ENCODE peak calls at places on chromosome 2, in ten cellular contexts. One of them, this sample, is unnamed.

GRCh38 chr2:1974391-1974790 is 230.1 kb upstream of the PXDN start:
- DNase-seq in mammary epithelial cell: no peak
- DNase-seq in tibial nerve: peak
- DNase-seq in stomach: no peak
- DNase-seq in lung: no peak
- DNase-seq in dorsolateral prefrontal cortex: no peak
- DNase-seq in A673: peak
- DNase-seq in A549: peak
- DNase-seq in foreskin keratinocyte: no peak
- DNase-seq in cardiac muscle cell: peak
- DNase-seq in this sample: no peak

GRCh38 chr2:165563468-165564225 is 94.1 kb downstream of the CSRNP3 start:
- DNase-seq in stomach: no peak
- DNase-seq in lung: no peak
- DNase-seq in foreskin keratinocyte: no peak
- DNase-seq in cardiac muscle cell: no peak
- DNase-seq in mammary epithelial cell: no peak
- DNase-seq in tibial nerve: no peak
- DNase-seq in A549: peak
- DNase-seq in A673: peak
- DNase-seq in dorsolateral prefrontal cortex: no peak
- DNase-seq in this sample: no peak

GRCh38 chr2:68278169-68278568 is 25.8 kb upstream of the PPP3R1 start:
- DNase-seq in dorsolateral prefrontal cortex: no peak
- DNase-seq in foreskin keratinocyte: no peak
- DNase-seq in stomach: no peak
- DNase-seq in mammary epithelial cell: no peak
- DNase-seq in A673: no peak
- DNase-seq in lung: no peak
- DNase-seq in tibial nerve: no peak
- DNase-seq in A549: no peak
- DNase-seq in cardiac muscle cell: no peak
- DNase-seq in this sample: no peak

GRCh38 chr2:120793682-120794403 is 58.2 kb downstream of the GLI2 start:
- DNase-seq in lung: no peak
- DNase-seq in mammary epithelial cell: no peak
- DNase-seq in stomach: no peak
- DNase-seq in foreskin keratinocyte: peak
- DNase-seq in A549: no peak
- DNase-seq in A673: no peak
- DNase-seq in dorsolateral prefrontal cortex: no peak
- DNase-seq in cardiac muscle cell: peak
- DNase-seq in tibial nerve: no peak
- DNase-seq in this sample: no peak

GRCh38 chr2:3780477-3781402 is 77.4 kb downstream of the DCDC2C start:
- DNase-seq in lung: peak
- DNase-seq in foreskin keratinocyte: peak
- DNase-seq in cardiac muscle cell: peak
- DNase-seq in A673: peak
- DNase-seq in A549: peak
- DNase-seq in stomach: peak
- DNase-seq in mammary epithelial cell: no peak
- DNase-seq in tibial nerve: peak
- DNase-seq in dorsolateral prefrontal cortex: peak
- DNase-seq in this sample: no peak

GRCh38 chr2:11539317-11540147 is 5.7 kb downstream of the GREB1 start:
- DNase-seq in tibial nerve: peak
- DNase-seq in foreskin keratinocyte: no peak
- DNase-seq in A549: no peak
- DNase-seq in mammary epithelial cell: peak
- DNase-seq in stomach: peak
- DNase-seq in cardiac muscle cell: no peak
- DNase-seq in lung: no peak
- DNase-seq in dorsolateral prefrontal cortex: no peak
- DNase-seq in A673: no peak
- DNase-seq in this sample: no peak

GRCh38 chr2:160279813-160280465 is 79.9 kb upstream of the ITGB6 start:
- DNase-seq in foreskin keratinocyte: peak
- DNase-seq in stomach: no peak
- DNase-seq in tibial nerve: no peak
- DNase-seq in lung: no peak
- DNase-seq in cardiac muscle cell: peak
- DNase-seq in mammary epithelial cell: peak
- DNase-seq in A673: peak
- DNase-seq in dorsolateral prefrontal cortex: no peak
- DNase-seq in A549: no peak
- DNase-seq in this sample: no peak

GRCh38 chr2:73823916-73824523 is 4.7 kb upstream of the STAMBP start:
- DNase-seq in lung: peak
- DNase-seq in A673: peak
- DNase-seq in A549: peak
- DNase-seq in mammary epithelial cell: peak
- DNase-seq in dorsolateral prefrontal cortex: no peak
- DNase-seq in cardiac muscle cell: peak
- DNase-seq in tibial nerve: peak
- DNase-seq in stomach: no peak
- DNase-seq in foreskin keratinocyte: peak
- DNase-seq in this sample: no peak

GRCh38 chr2:96638144-96639121 is at the start of gene KANSL3:
- DNase-seq in dorsolateral prefrontal cortex: peak
- DNase-seq in stomach: peak
- DNase-seq in mammary epithelial cell: peak
- DNase-seq in cardiac muscle cell: peak
- DNase-seq in tibial nerve: peak
- DNase-seq in lung: peak
- DNase-seq in A549: peak
- DNase-seq in A673: peak
- DNase-seq in foreskin keratinocyte: peak
- DNase-seq in this sample: peak

GRCh38 chr2:20499387-20499786 is 52.5 kb downstream of the RHOB start:
- DNase-seq in A673: no peak
- DNase-seq in A549: no peak
- DNase-seq in mammary epithelial cell: no peak
- DNase-seq in dorsolateral prefrontal cortex: no peak
- DNase-seq in lung: no peak
- DNase-seq in cardiac muscle cell: no peak
- DNase-seq in stomach: no peak
- DNase-seq in tibial nerve: no peak
- DNase-seq in foreskin keratinocyte: no peak
- DNase-seq in this sample: no peak

GRCh38 chr2:172674034-172674967 is 61.3 kb upstream of the RAPGEF4 start:
- DNase-seq in stomach: peak
- DNase-seq in foreskin keratinocyte: no peak
- DNase-seq in dorsolateral prefrontal cortex: no peak
- DNase-seq in lung: peak
- DNase-seq in cardiac muscle cell: peak
- DNase-seq in A549: no peak
- DNase-seq in mammary epithelial cell: no peak
- DNase-seq in tibial nerve: no peak
- DNase-seq in A673: peak
- DNase-seq in this sample: no peak

GRCh38 chr2:42493885-42494433 is at the start of gene KCNG3:
- DNase-seq in dorsolateral prefrontal cortex: peak
- DNase-seq in cardiac muscle cell: peak
- DNase-seq in mammary epithelial cell: peak
- DNase-seq in lung: peak
- DNase-seq in A673: peak
- DNase-seq in stomach: peak
- DNase-seq in tibial nerve: peak
- DNase-seq in foreskin keratinocyte: no peak
- DNase-seq in A549: peak
- DNase-seq in this sample: no peak

GRCh38 chr2:64820901-64821300 is 167.2 kb upstream of the SERTAD2 start:
- DNase-seq in lung: no peak
- DNase-seq in A549: no peak
- DNase-seq in foreskin keratinocyte: no peak
- DNase-seq in cardiac muscle cell: no peak
- DNase-seq in stomach: no peak
- DNase-seq in dorsolateral prefrontal cortex: no peak
- DNase-seq in A673: no peak
- DNase-seq in mammary epithelial cell: no peak
- DNase-seq in tibial nerve: no peak
- DNase-seq in this sample: no peak
- H3K27ac ChIP-seq in lung: no peak
- H3K27ac ChIP-seq in A549: no peak
- H3K27ac ChIP-seq in foreskin keratinocyte: no peak
- H3K27ac ChIP-seq in cardiac muscle cell: no peak
- H3K27ac ChIP-seq in stomach: no peak
- H3K27ac ChIP-seq in dorsolateral prefrontal cortex: no peak
- H3K27ac ChIP-seq in A673: no peak
- H3K27ac ChIP-seq in mammary epithelial cell: no peak
- H3K27ac ChIP-seq in tibial nerve: no peak
- H3K27ac ChIP-seq in this sample: no peak

DNA sequence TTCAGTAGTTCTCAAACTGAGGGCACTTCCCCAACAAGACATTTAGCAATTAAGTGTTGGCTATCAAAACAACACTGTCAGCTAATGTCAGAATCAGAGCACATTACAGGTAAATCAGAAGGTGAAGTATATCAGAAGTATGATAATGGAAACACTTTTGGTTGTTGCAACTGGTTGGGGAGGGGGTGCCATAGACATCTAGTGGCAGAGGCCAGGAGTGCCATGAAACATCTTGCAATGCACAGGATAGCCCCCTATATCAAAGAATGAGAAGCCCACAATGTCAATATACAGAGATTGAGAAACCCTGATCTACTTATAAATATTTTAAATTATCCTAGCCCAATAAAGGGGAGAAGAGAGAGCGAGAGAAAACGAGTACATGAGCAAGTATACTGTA is 4.9 kb upstream of the XPO1 start:
- DNase-seq in A673: no peak
- DNase-seq in tibial nerve: no peak
- DNase-seq in stomach: no peak
- DNase-seq in cardiac muscle cell: no peak
- DNase-seq in foreskin keratinocyte: no peak
- DNase-seq in A549: no peak
- DNase-seq in lung: no peak
- DNase-seq in mammary epithelial cell: no peak
- DNase-seq in dorsolateral prefrontal cortex: no peak
- DNase-seq in this sample: no peak
- TF ChIP-seq CTCF in A673: peak
- TF ChIP-seq CTCF in tibial nerve: no peak
- TF ChIP-seq CTCF in stomach: no peak
- TF ChIP-seq CTCF in cardiac muscle cell: no peak
- TF ChIP-seq CTCF in foreskin keratinocyte: no peak
- TF ChIP-seq CTCF in A549: no peak
- TF ChIP-seq CTCF in lung: no peak
- TF ChIP-seq CTCF in mammary epithelial cell: no peak
- TF ChIP-seq CTCF in dorsolateral prefrontal cortex: no peak
- TF ChIP-seq CTCF in this sample: no peak

GRCh38 chr2:62410926-62411456 is 95.0 kb downstream of the TMEM17 start:
- DNase-seq in tibial nerve: no peak
- DNase-seq in A549: no peak
- DNase-seq in foreskin keratinocyte: no peak
- DNase-seq in cardiac muscle cell: no peak
- DNase-seq in mammary epithelial cell: peak
- DNase-seq in A673: no peak
- DNase-seq in dorsolateral prefrontal cortex: no peak
- DNase-seq in lung: no peak
- DNase-seq in stomach: no peak
- DNase-seq in this sample: no peak

GRCh38 chr2:62413116-62413663 is 92.8 kb downstream of the TMEM17 start:
- DNase-seq in dorsolateral prefrontal cortex: no peak
- DNase-seq in mammary epithelial cell: no peak
- DNase-seq in lung: no peak
- DNase-seq in tibial nerve: no peak
- DNase-seq in cardiac muscle cell: no peak
- DNase-seq in A673: no peak
- DNase-seq in foreskin keratinocyte: no peak
- DNase-seq in A549: no peak
- DNase-seq in stomach: no peak
- DNase-seq in this sample: no peak

GRCh38 chr2:62412347-62412742 is 93.7 kb downstream of the TMEM17 start:
- DNase-seq in foreskin keratinocyte: peak
- DNase-seq in stomach: no peak
- DNase-seq in dorsolateral prefrontal cortex: no peak
- DNase-seq in mammary epithelial cell: peak
- DNase-seq in tibial nerve: no peak
- DNase-seq in A673: no peak
- DNase-seq in lung: no peak
- DNase-seq in A549: no peak
- DNase-seq in cardiac muscle cell: no peak
- DNase-seq in this sample: no peak

GRCh38 chr2:62415019-62415431 is 91.0 kb downstream of the TMEM17 start:
- DNase-seq in A673: no peak
- DNase-seq in stomach: no peak
- DNase-seq in foreskin keratinocyte: no peak
- DNase-seq in dorsolateral prefrontal cortex: no peak
- DNase-seq in tibial nerve: no peak
- DNase-seq in mammary epithelial cell: no peak
- DNase-seq in lung: no peak
- DNase-seq in cardiac muscle cell: no peak
- DNase-seq in A549: no peak
- DNase-seq in this sample: no peak

DNA sequence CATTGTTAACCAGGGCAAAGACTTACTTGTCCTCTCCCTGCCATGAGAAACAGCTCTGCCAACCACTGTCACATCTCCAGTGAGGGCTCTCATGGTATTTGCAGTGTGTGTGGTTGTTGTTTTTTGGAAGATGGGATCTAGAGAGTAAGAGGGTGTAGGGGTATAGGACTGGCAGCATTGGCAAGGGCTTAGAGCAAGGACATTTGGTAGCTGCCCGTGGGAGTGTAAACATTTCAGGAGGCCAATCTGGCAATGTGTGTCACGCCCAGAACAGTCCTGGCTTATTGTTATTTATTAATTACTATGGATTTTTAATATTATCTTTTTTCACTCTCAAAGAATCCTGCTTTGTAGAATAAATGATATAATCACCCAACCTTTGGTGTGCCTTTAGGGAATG is 90.5 kb downstream of the TMEM17 start:
- DNase-seq in A673: no peak
- DNase-seq in A549: no peak
- DNase-seq in mammary epithelial cell: no peak
- DNase-seq in lung: no peak
- DNase-seq in tibial nerve: no peak
- DNase-seq in dorsolateral prefrontal cortex: no peak
- DNase-seq in stomach: no peak
- DNase-seq in foreskin keratinocyte: no peak
- DNase-seq in cardiac muscle cell: no peak
- DNase-seq in this sample: no peak
- H3K27ac ChIP-seq in A673: no peak
- H3K27ac ChIP-seq in A549: no peak
- H3K27ac ChIP-seq in mammary epithelial cell: no peak
- H3K27ac ChIP-seq in lung: no peak
- H3K27ac ChIP-seq in tibial nerve: no peak
- H3K27ac ChIP-seq in dorsolateral prefrontal cortex: peak
- H3K27ac ChIP-seq in stomach: no peak
- H3K27ac ChIP-seq in foreskin keratinocyte: no peak
- H3K27ac ChIP-seq in cardiac muscle cell: no peak
- H3K27ac ChIP-seq in this sample: no peak

DNA sequence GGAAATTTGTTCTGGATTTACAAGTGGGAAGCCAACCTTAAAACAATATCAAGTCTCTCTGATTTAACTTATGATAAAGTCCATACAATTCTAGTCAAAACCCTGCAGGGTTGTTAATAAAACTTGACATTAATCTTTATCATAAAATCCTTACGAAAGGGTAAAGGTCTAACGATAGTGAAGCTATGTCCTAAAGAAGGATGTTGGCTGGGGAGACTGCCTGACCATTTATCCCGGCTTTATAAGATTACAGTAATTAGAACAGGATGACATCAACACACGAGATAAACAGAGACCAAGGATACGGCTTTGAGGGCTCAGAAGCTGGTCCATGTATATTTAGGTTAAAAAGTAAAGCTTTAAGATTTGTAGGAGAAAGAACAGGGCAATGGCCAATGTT is 189.0 kb upstream of the COPS8 start:
- DNase-seq in foreskin keratinocyte: no peak
- DNase-seq in A673: no peak
- DNase-seq in tibial nerve: no peak
- DNase-seq in mammary epithelial cell: no peak
- DNase-seq in lung: no peak
- DNase-seq in cardiac muscle cell: no peak
- DNase-seq in A549: no peak
- DNase-seq in stomach: no peak
- DNase-seq in dorsolateral prefrontal cortex: no peak
- DNase-seq in this sample: no peak
- TF ChIP-seq CTCF in foreskin keratinocyte: no peak
- TF ChIP-seq CTCF in A673: no peak
- TF ChIP-seq CTCF in tibial nerve: no peak
- TF ChIP-seq CTCF in mammary epithelial cell: no peak
- TF ChIP-seq CTCF in lung: no peak
- TF ChIP-seq CTCF in cardiac muscle cell: no peak
- TF ChIP-seq CTCF in A549: no peak
- TF ChIP-seq CTCF in stomach: no peak
- TF ChIP-seq CTCF in dorsolateral prefrontal cortex: no peak
- TF ChIP-seq CTCF in this sample: no peak

This sample was measured in coronary artery.